ENCODE peak calls at places on chromosomes 2 and 18, in six cellular contexts. L is K562, X is HepG2, T is H1, H is GM12878, Z is SK-N-SH. J is an unnamed sample.

GRCh38 chr2:143903172-143903856 is 616.6 kb downstream of the ZEB2 start:
- DNase-seq in L (no peak), X (no peak), T (no peak), H (no peak), Z (no peak), J (peak; percentile 12)

GRCh38 chr2:96801464-96802280 is 14.4 kb upstream of the CNNM3 start:
- DNase-seq in L (no peak), X (no peak), T (no peak), H (no peak), Z (no peak), J (no peak)

GRCh38 chr18:9803698-9804516 is 81.9 kb upstream of the TXNDC2 start:
- DNase-seq in L (peak; percentile 58), X (no peak), T (no peak), H (no peak), Z (peak; percentile 60), J (no peak)

GRCh38 chr2:215973954-215974699 is 39.2 kb downstream of the MREG start:
- DNase-seq in L (no peak), X (no peak), T (no peak), H (no peak), Z (no peak), J (peak; percentile 26)

GRCh38 chr2:20168727-20169696 is 55.9 kb downstream of the SDC1 start:
- DNase-seq in L (no peak), X (no peak), T (no peak), H (no peak), Z (no peak), J (no peak)

GRCh38 chr2:61770746-61771145 is 83.1 kb downstream of the FAM161A start:
- DNase-seq in L (no peak), X (no peak), T (no peak), H (no peak), Z (no peak), J (no peak)

GRCh38 chr2:3503483-3503882 is 15.8 kb downstream of the ADI1 start:
- DNase-seq in L (no peak), X (no peak), T (no peak), H (no peak), Z (no peak), J (no peak)

GRCh38 chr2:237894986-237895543 is 35.6 kb downstream of the RAMP1 start:
- DNase-seq in L (no peak), X (no peak), T (no peak), H (no peak), Z (no peak), J (no peak)

GRCh38 chr2:230865766-230866703 is 1.3 kb downstream of the ITM2C start:
- DNase-seq in L (peak; percentile 23), X (no peak), T (no peak), H (no peak), Z (peak; percentile 81), J (no peak)

GRCh38 chr2:105801961-105802360 is 57.2 kb downstream of the NCK2 start:
- DNase-seq in L (no peak), X (no peak), T (no peak), H (no peak), Z (no peak), J (no peak)

GRCh38 chr2:84995826-84996225 is 24.9 kb downstream of the KCMF1 start:
- DNase-seq in L (no peak), X (no peak), T (no peak), H (no peak), Z (no peak), J (no peak)

GRCh38 chr2:195596840-195597239 is 60.2 kb upstream of the SLC39A10 start:
- DNase-seq in L (peak; percentile 16), X (no peak), T (no peak), H (no peak), Z (no peak), J (no peak)

GRCh38 chr2:105806994-105807393 is 62.3 kb downstream of the NCK2 start:
- DNase-seq in L (no peak), X (no peak), T (no peak), H (no peak), Z (no peak), J (no peak)

GRCh38 chr2:122136071-122136470 is 380.6 kb downstream of the TSN start:
- DNase-seq in L (peak; percentile 48), X (peak; percentile 56), T (peak; percentile 17), H (no peak), Z (peak; percentile 40), J (peak; percentile 21)

GRCh38 chr2:21620771-21621170 is 497.0 kb downstream of the TDRD15 start:
- DNase-seq in L (no peak), X (no peak), T (no peak), H (no peak), Z (no peak), J (no peak)

GRCh38 chr2:219521066-219521880 is 7.0 kb downstream of the ASIC4 start:
- DNase-seq in L (peak; percentile 90), X (peak; percentile 33), T (no peak), H (no peak), Z (peak; percentile 91), J (no peak)

GRCh38 chr2:152523091-152523490 is 188.1 kb downstream of the FMNL2 start:
- DNase-seq in L (no peak), X (no peak), T (no peak), H (no peak), Z (no peak), J (no peak)

GRCh38 chr2:192940767-192941166 is 746.0 kb upstream of the TMEFF2 start:
- DNase-seq in L (no peak), X (no peak), T (no peak), H (no peak), Z (no peak), J (no peak)
- TF ChIP-seq CTCF in L (no peak), X (no peak), T (no peak), H (no peak), Z (no peak), J (no peak)

GRCh38 chr2:223991611-223992010 is 34.3 kb downstream of the MRPL44 start:
- DNase-seq in L (no peak), X (no peak), T (no peak), H (no peak), Z (no peak), J (no peak)

GRCh38 chr2:223993634-223994232 is 36.5 kb downstream of the MRPL44 start:
- DNase-seq in L (peak; percentile 49), X (peak; percentile 77), T (no peak), H (no peak), Z (peak; percentile 69), J (peak; percentile 20)

GRCh38 chr2:223989206-223989859 is 32.1 kb downstream of the MRPL44 start:
- DNase-seq in L (peak; percentile 21), X (peak; percentile 70), T (no peak), H (no peak), Z (no peak), J (no peak)

GRCh38 chr2:223994562-223995162 is 37.4 kb downstream of the MRPL44 start:
- DNase-seq in L (no peak), X (no peak), T (no peak), H (no peak), Z (no peak), J (no peak)

GRCh38 chr2:223989860-223990237 is 32.6 kb downstream of the MRPL44 start:
- DNase-seq in L (no peak), X (peak; percentile 24), T (no peak), H (no peak), Z (no peak), J (no peak)
- TF ChIP-seq GABPA in L (no peak), X (no peak), T (no peak), H (no peak), Z (no peak), J (no peak)

DNA sequence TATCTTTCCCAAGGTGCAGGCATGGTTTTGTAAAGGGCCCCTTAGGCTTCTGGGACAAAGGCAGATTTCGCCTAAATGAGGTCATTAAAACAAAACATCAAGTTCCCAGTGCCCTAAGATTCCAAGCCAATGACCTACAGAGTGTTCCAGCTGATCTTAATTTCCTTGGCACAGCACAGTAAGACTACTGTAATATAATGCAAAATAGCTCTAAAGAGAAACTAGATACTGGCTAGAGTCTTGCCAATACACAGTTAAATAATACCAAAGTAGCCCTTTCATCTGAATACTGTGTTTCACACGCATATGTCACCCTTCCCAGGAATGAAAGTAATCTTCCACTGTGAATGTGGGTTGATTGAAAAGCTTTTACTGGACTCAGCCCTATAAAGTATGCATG is 14.7 kb downstream of the GRB14 start:
- DNase-seq in L (no peak), X (no peak), T (no peak), H (no peak), Z (no peak), J (no peak)
- H3K4me3 ChIP-seq in L (no peak overlapping the region), X (no peak overlapping the region), T (no peak overlapping the region), H (no peak overlapping the region), Z (no peak overlapping the region), J (no peak overlapping the region)

GRCh38 chr2:98822301-98823164 is 91.6 kb upstream of the MGAT4A start:
- DNase-seq in L (no peak), X (no peak), T (no peak), H (no peak), Z (peak; percentile 91), J (no peak)
- TF ChIP-seq CTCF in L (no peak), X (no peak), T (peak; percentile 62), H (peak; percentile 8), Z (no peak), J (no peak)

GRCh38 chr18:24204904-24205303 is 66.0 kb downstream of the CABYR start:
- DNase-seq in L (no peak), X (no peak), T (no peak), H (no peak), Z (no peak), J (no peak)
- TF ChIP-seq GABPA in L (no peak), X (no peak), T (no peak), H (no peak), Z (no peak), J (no peak)

DNA sequence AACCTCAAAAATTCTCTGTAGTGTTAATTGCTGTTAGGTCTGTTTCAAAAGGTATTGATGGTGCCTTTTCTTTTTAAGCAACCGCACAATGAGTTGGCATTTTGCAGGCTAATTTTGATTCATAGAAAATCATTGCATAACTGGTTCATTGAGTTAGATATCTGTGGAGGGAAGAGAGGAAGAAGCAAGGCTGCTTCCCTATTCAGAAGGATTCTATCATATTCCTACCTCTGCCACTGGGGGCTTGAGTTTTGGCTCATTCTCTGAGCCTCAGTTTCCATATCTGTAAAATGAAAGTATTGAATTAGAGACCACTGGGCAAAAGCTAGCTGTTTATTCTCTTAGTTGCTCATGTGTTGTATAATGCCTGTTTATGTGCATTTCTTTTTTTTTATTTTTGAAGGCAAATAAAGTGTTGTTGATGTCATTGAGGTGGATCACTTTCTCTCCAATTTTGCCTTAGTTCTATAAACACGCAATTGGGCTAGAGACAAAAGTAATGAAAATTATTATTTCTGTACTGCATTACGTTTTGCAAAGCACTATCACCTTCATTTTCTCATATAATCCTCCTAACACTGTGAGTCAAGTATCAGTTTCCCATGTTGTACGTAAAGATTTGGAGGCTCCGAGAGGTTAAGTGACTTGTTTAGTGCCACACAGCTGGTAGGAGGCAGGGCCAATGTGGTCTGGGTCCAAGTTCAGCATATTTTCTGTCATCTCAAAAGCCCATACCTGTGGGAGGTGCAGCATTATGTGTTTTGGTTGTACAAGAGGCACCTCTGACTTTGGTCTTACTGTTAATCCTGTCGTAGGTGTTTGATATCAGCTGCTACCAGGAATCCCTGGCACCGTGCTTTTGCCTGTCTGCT is 5.9 kb downstream of the TRIB2 start:
- DNase-seq in L (no peak), X (no peak), T (no peak), H (no peak), Z (no peak), J (peak; percentile 35)
- H3K4me3 ChIP-seq in L (no peak overlapping the region), X (no peak overlapping the region), T (no peak overlapping the region), H (no peak overlapping the region), Z (no peak overlapping the region), J (no peak overlapping the region)